ENCODE peak calls at places on chromosomes 3 and 15, in four cellular contexts. One of them, this sample, is unnamed.

GRCh38 chr3:37925157-37925556 is 63.5 kb downstream of the CTDSPL start:
- DNase-seq in neuronal stem cell: no peak
- DNase-seq in activated CD4-positive, alpha-beta T cell treated with anti-CD3 and anti-CD28 coated beads for 24 hours: no peak
- DNase-seq in ecto neural progenitor cell: no peak
- DNase-seq in this sample: no peak

GRCh38 chr15:25054943-25055342 is 100.2 kb downstream of the SNRPN start:
- DNase-seq in neuronal stem cell: no peak
- DNase-seq in activated CD4-positive, alpha-beta T cell treated with anti-CD3 and anti-CD28 coated beads for 24 hours: no peak
- DNase-seq in ecto neural progenitor cell: no peak
- DNase-seq in this sample: peak; percentile 42

GRCh38 chr3:64432870-64433269 is 207.6 kb upstream of the PRICKLE2 start:
- DNase-seq in neuronal stem cell: no peak
- DNase-seq in activated CD4-positive, alpha-beta T cell treated with anti-CD3 and anti-CD28 coated beads for 24 hours: no peak
- DNase-seq in ecto neural progenitor cell: no peak
- DNase-seq in this sample: no peak

GRCh38 chr15:34460451-34460850 is 22.8 kb upstream of the GOLGA8A start:
- DNase-seq in neuronal stem cell: no peak
- DNase-seq in activated CD4-positive, alpha-beta T cell treated with anti-CD3 and anti-CD28 coated beads for 24 hours: no peak
- DNase-seq in ecto neural progenitor cell: no peak
- DNase-seq in this sample: no peak

GRCh38 chr3:18201315-18201714 is 223.8 kb downstream of the SATB1 start:
- DNase-seq in neuronal stem cell: no peak
- DNase-seq in activated CD4-positive, alpha-beta T cell treated with anti-CD3 and anti-CD28 coated beads for 24 hours: no peak
- DNase-seq in ecto neural progenitor cell: no peak
- DNase-seq in this sample: no peak

GRCh38 chr3:171860830-171861535 is 17.8 kb downstream of the TMEM212 start:
- DNase-seq in neuronal stem cell: no peak
- DNase-seq in activated CD4-positive, alpha-beta T cell treated with anti-CD3 and anti-CD28 coated beads for 24 hours: no peak
- DNase-seq in ecto neural progenitor cell: no peak
- DNase-seq in this sample: no peak

GRCh38 chr15:99137877-99138276 is 33.0 kb downstream of the SYNM start:
- DNase-seq in neuronal stem cell: no peak
- DNase-seq in activated CD4-positive, alpha-beta T cell treated with anti-CD3 and anti-CD28 coated beads for 24 hours: no peak
- DNase-seq in ecto neural progenitor cell: no peak
- DNase-seq in this sample: peak; percentile 40

GRCh38 chr3:184757010-184757651 is 45.3 kb upstream of the MAGEF1 start:
- DNase-seq in neuronal stem cell: no peak
- DNase-seq in activated CD4-positive, alpha-beta T cell treated with anti-CD3 and anti-CD28 coated beads for 24 hours: no peak
- DNase-seq in ecto neural progenitor cell: no peak
- DNase-seq in this sample: peak; percentile 93

GRCh38 chr3:28973621-28974020 is 307.2 kb upstream of the RBMS3 start:
- DNase-seq in neuronal stem cell: no peak
- DNase-seq in activated CD4-positive, alpha-beta T cell treated with anti-CD3 and anti-CD28 coated beads for 24 hours: no peak
- DNase-seq in ecto neural progenitor cell: no peak
- DNase-seq in this sample: no peak

GRCh38 chr3:8745619-8746370 is 12.2 kb downstream of the CAV3 start:
- DNase-seq in neuronal stem cell: no peak
- DNase-seq in activated CD4-positive, alpha-beta T cell treated with anti-CD3 and anti-CD28 coated beads for 24 hours: no peak
- DNase-seq in ecto neural progenitor cell: no peak
- DNase-seq in this sample: no peak

GRCh38 chr15:72153269-72153668 is 35.1 kb downstream of the SENP8 start:
- DNase-seq in neuronal stem cell: no peak
- DNase-seq in activated CD4-positive, alpha-beta T cell treated with anti-CD3 and anti-CD28 coated beads for 24 hours: no peak
- DNase-seq in ecto neural progenitor cell: no peak
- DNase-seq in this sample: no peak

GRCh38 chr15:69032703-69033373 is 18.3 kb downstream of the NOX5 start:
- DNase-seq in neuronal stem cell: no peak
- DNase-seq in activated CD4-positive, alpha-beta T cell treated with anti-CD3 and anti-CD28 coated beads for 24 hours: no peak
- DNase-seq in ecto neural progenitor cell: no peak
- DNase-seq in this sample: no peak

GRCh38 chr15:80070840-80071239 is 11.4 kb downstream of the ZFAND6 start:
- DNase-seq in neuronal stem cell: no peak
- DNase-seq in activated CD4-positive, alpha-beta T cell treated with anti-CD3 and anti-CD28 coated beads for 24 hours: no peak
- DNase-seq in ecto neural progenitor cell: no peak
- DNase-seq in this sample: no peak

GRCh38 chr15:60047701-60048100 is 43.6 kb downstream of the FOXB1 start:
- DNase-seq in neuronal stem cell: no peak
- DNase-seq in activated CD4-positive, alpha-beta T cell treated with anti-CD3 and anti-CD28 coated beads for 24 hours: no peak
- DNase-seq in ecto neural progenitor cell: no peak
- DNase-seq in this sample: no peak

GRCh38 chr15:25684521-25685215 is 178.5 kb downstream of the ATP10A start:
- DNase-seq in neuronal stem cell: no peak
- DNase-seq in activated CD4-positive, alpha-beta T cell treated with anti-CD3 and anti-CD28 coated beads for 24 hours: no peak
- DNase-seq in ecto neural progenitor cell: no peak
- DNase-seq in this sample: peak; percentile 95

GRCh38 chr3:52099006-52099405 is 42.6 kb upstream of the DUSP7 start:
- DNase-seq in neuronal stem cell: no peak
- DNase-seq in activated CD4-positive, alpha-beta T cell treated with anti-CD3 and anti-CD28 coated beads for 24 hours: no peak
- DNase-seq in ecto neural progenitor cell: no peak
- DNase-seq in this sample: peak; percentile 67

GRCh38 chr15:88323468-88323867 is 66.9 kb upstream of the NTRK3 start:
- DNase-seq in neuronal stem cell: no peak
- DNase-seq in activated CD4-positive, alpha-beta T cell treated with anti-CD3 and anti-CD28 coated beads for 24 hours: no peak
- DNase-seq in ecto neural progenitor cell: no peak
- DNase-seq in this sample: no peak

GRCh38 chr15:70185251-70185711 is 87.6 kb upstream of the TLE3 start:
- DNase-seq in neuronal stem cell: no peak
- DNase-seq in activated CD4-positive, alpha-beta T cell treated with anti-CD3 and anti-CD28 coated beads for 24 hours: no peak
- DNase-seq in ecto neural progenitor cell: no peak
- DNase-seq in this sample: no peak

GRCh38 chr15:43872416-43873020 is 45.7 kb downstream of the WDR76 start:
- DNase-seq in neuronal stem cell: peak; percentile 40
- DNase-seq in activated CD4-positive, alpha-beta T cell treated with anti-CD3 and anti-CD28 coated beads for 24 hours: no peak
- DNase-seq in ecto neural progenitor cell: peak; percentile 57
- DNase-seq in this sample: peak; percentile 28

GRCh38 chr3:194906229-194906629 is 220.5 kb downstream of the FAM43A start:
- DNase-seq in neuronal stem cell: no peak
- DNase-seq in activated CD4-positive, alpha-beta T cell treated with anti-CD3 and anti-CD28 coated beads for 24 hours: no peak
- DNase-seq in ecto neural progenitor cell: no peak
- DNase-seq in this sample: no peak

GRCh38 chr3:147914532-147914931 is 505.4 kb downstream of the ZIC1 start:
- DNase-seq in neuronal stem cell: no peak
- DNase-seq in activated CD4-positive, alpha-beta T cell treated with anti-CD3 and anti-CD28 coated beads for 24 hours: no peak
- DNase-seq in ecto neural progenitor cell: no peak
- DNase-seq in this sample: no peak

GRCh38 chr3:50664959-50665602 is 9.6 kb upstream of the DOCK3 start:
- DNase-seq in neuronal stem cell: no peak
- DNase-seq in activated CD4-positive, alpha-beta T cell treated with anti-CD3 and anti-CD28 coated beads for 24 hours: no peak
- DNase-seq in ecto neural progenitor cell: no peak
- DNase-seq in this sample: peak; percentile 17

GRCh38 chr15:41877631-41878354 is 16.1 kb downstream of the SPTBN5 start:
- DNase-seq in neuronal stem cell: no peak
- DNase-seq in activated CD4-positive, alpha-beta T cell treated with anti-CD3 and anti-CD28 coated beads for 24 hours: no peak
- DNase-seq in ecto neural progenitor cell: no peak
- DNase-seq in this sample: no peak

GRCh38 chr15:90851114-90851513 is 17.3 kb upstream of the FURIN start:
- DNase-seq in neuronal stem cell: no peak
- DNase-seq in activated CD4-positive, alpha-beta T cell treated with anti-CD3 and anti-CD28 coated beads for 24 hours: no peak
- DNase-seq in ecto neural progenitor cell: no peak
- DNase-seq in this sample: no peak

GRCh38 chr3:172203522-172204258 is 164.3 kb downstream of the FNDC3B start:
- DNase-seq in neuronal stem cell: no peak
- DNase-seq in activated CD4-positive, alpha-beta T cell treated with anti-CD3 and anti-CD28 coated beads for 24 hours: no peak
- DNase-seq in ecto neural progenitor cell: no peak
- DNase-seq in this sample: no peak

GRCh38 chr3:69866988-69867720 is 127.9 kb downstream of the MITF start:
- DNase-seq in neuronal stem cell: no peak
- DNase-seq in activated CD4-positive, alpha-beta T cell treated with anti-CD3 and anti-CD28 coated beads for 24 hours: no peak
- DNase-seq in ecto neural progenitor cell: no peak
- DNase-seq in this sample: no peak

GRCh38 chr3:168545591-168545990 is 449.9 kb upstream of the GOLIM4 start:
- DNase-seq in neuronal stem cell: no peak
- DNase-seq in activated CD4-positive, alpha-beta T cell treated with anti-CD3 and anti-CD28 coated beads for 24 hours: no peak
- DNase-seq in ecto neural progenitor cell: no peak
- DNase-seq in this sample: no peak

GRCh38 chr3:52524752-52525661 is 8.7 kb downstream of the NT5DC2 start:
- DNase-seq in neuronal stem cell: no peak
- DNase-seq in activated CD4-positive, alpha-beta T cell treated with anti-CD3 and anti-CD28 coated beads for 24 hours: no peak
- DNase-seq in ecto neural progenitor cell: no peak
- DNase-seq in this sample: peak; percentile 82

GRCh38 chr3:44513513-44513912 is 36.0 kb upstream of the ZNF445 start:
- DNase-seq in neuronal stem cell: no peak
- DNase-seq in activated CD4-positive, alpha-beta T cell treated with anti-CD3 and anti-CD28 coated beads for 24 hours: no peak
- DNase-seq in ecto neural progenitor cell: no peak
- DNase-seq in this sample: no peak

GRCh38 chr15:22778796-22779195 is 7.6 kb upstream of the NIPA1 start:
- DNase-seq in neuronal stem cell: no peak
- DNase-seq in activated CD4-positive, alpha-beta T cell treated with anti-CD3 and anti-CD28 coated beads for 24 hours: no peak
- DNase-seq in ecto neural progenitor cell: no peak
- DNase-seq in this sample: no peak

GRCh38 chr3:113084777-113085176 is 94.0 kb downstream of the GTPBP8 start:
- DNase-seq in neuronal stem cell: no peak
- DNase-seq in activated CD4-positive, alpha-beta T cell treated with anti-CD3 and anti-CD28 coated beads for 24 hours: no peak
- DNase-seq in ecto neural progenitor cell: no peak
- DNase-seq in this sample: peak; percentile 88

GRCh38 chr15:90877315-90877714 is 7.0 kb upstream of the FES start:
- DNase-seq in neuronal stem cell: no peak
- DNase-seq in activated CD4-positive, alpha-beta T cell treated with anti-CD3 and anti-CD28 coated beads for 24 hours: no peak
- DNase-seq in ecto neural progenitor cell: no peak
- DNase-seq in this sample: no peak

GRCh38 chr15:70014860-70015490 is 82.7 kb downstream of the TLE3 start:
- DNase-seq in neuronal stem cell: no peak
- DNase-seq in activated CD4-positive, alpha-beta T cell treated with anti-CD3 and anti-CD28 coated beads for 24 hours: no peak
- DNase-seq in ecto neural progenitor cell: peak; percentile 60
- DNase-seq in this sample: peak; percentile 49

GRCh38 chr3:8625991-8626390 is 18.6 kb downstream of the SSUH2 start:
- DNase-seq in neuronal stem cell: no peak
- DNase-seq in activated CD4-positive, alpha-beta T cell treated with anti-CD3 and anti-CD28 coated beads for 24 hours: no peak
- DNase-seq in ecto neural progenitor cell: no peak
- DNase-seq in this sample: peak; percentile 41

GRCh38 chr15:49742381-49742780 is 121.5 kb downstream of the DTWD1 start:
- DNase-seq in neuronal stem cell: no peak
- DNase-seq in activated CD4-positive, alpha-beta T cell treated with anti-CD3 and anti-CD28 coated beads for 24 hours: no peak
- DNase-seq in ecto neural progenitor cell: no peak
- DNase-seq in this sample: peak; percentile 79

GRCh38 chr15:71093089-71094024 is 21.9 kb upstream of the THSD4 start:
- DNase-seq in neuronal stem cell: no peak
- DNase-seq in activated CD4-positive, alpha-beta T cell treated with anti-CD3 and anti-CD28 coated beads for 24 hours: no peak
- DNase-seq in ecto neural progenitor cell: peak; percentile 19
- DNase-seq in this sample: no peak

GRCh38 chr15:52102468-52102867 is 10.1 kb downstream of the BCL2L10 start:
- DNase-seq in neuronal stem cell: no peak
- DNase-seq in activated CD4-positive, alpha-beta T cell treated with anti-CD3 and anti-CD28 coated beads for 24 hours: no peak
- DNase-seq in ecto neural progenitor cell: no peak
- DNase-seq in this sample: no peak

This sample was measured in posterior vena cava.